ENCODE peak calls at places on chromosome 2, in seven cellular contexts. R is GOT3; C is stimulated activated naive B cell treated with anti-CD40 and anti-IgM and Interleukin-4, amounts not matched to agents 10 μg/mL and 1 μg/mL and 100 μg/mL, for 72 hours; I is choroid plexus epithelial cell; M is keratinocyte; P is HS-5; B is activated CD4-positive, CD25-positive, alpha-beta regulatory T cell. N is an unnamed sample.

GRCh38 chr2:102014041-102014345 is 22.2 kb downstream of the IL1R2 start:
- DNase-seq in C (no peak), I (no peak), B (no peak), R (no peak), M (no peak), P (no peak), N (no peak)

GRCh38 chr2:26772064-26773001 is 8.2 kb downstream of the SLC35F6 start:
- DNase-seq in B (no peak), P (no peak), M (no peak), I (peak), C (no peak), R (no peak), N (peak)

GRCh38 chr2:130389363-130389762 is 33.5 kb downstream of the PTPN18 start:
- DNase-seq in C (no peak), B (no peak), R (no peak), P (no peak), M (no peak), I (no peak), N (no peak)

GRCh38 chr2:226797989-226798421 is 1.6 kb downstream of the IRS1 start:
- DNase-seq in M (no peak), I (peak), R (no peak), P (no peak), C (no peak), B (no peak), N (peak)

GRCh38 chr2:61426267-61426897 is 44.5 kb downstream of the USP34 start:
- DNase-seq in M (no peak), B (peak), P (no peak), I (peak), R (no peak), C (peak), N (peak)

GRCh38 chr2:64751286-64752260 is 97.9 kb upstream of the SERTAD2 start:
- DNase-seq in P (no peak), I (peak), R (peak), C (no peak), M (no peak), B (peak), N (no peak)

GRCh38 chr2:224882291-224883171 is 159.7 kb downstream of the DOCK10 start:
- DNase-seq in B (no peak), I (peak), C (no peak), P (peak), M (no peak), R (no peak), N (no peak)

GRCh38 chr2:231701456-231702373 is 6.6 kb upstream of the PTMA start:
- DNase-seq in C (no peak), I (peak), M (no peak), B (no peak), P (no peak), R (no peak), N (no peak)

GRCh38 chr2:203532957-203533695 is 2.0 kb downstream of the RAPH1 start:
- DNase-seq in I (peak), R (no peak), B (no peak), C (no peak), M (no peak), P (no peak), N (no peak)

GRCh38 chr2:188434018-188434417 is 142.3 kb downstream of the GULP1 start:
- DNase-seq in M (no peak), I (no peak), P (no peak), B (no peak), R (no peak), C (no peak), N (no peak)